ENCODE peak calls at places on chromosomes 7 and 10, in eight cellular contexts. One of them, this sample, is unnamed.
A peak's percentile ranks its signal among the peaks of the same experiment; 100 is the strongest.

GRCh38 chr10:114822771-114823463 is 1.3 kb downstream of the FHIP2A start:
- DNase-seq in progenitor cell of endocrine pancreas: no peak
- DNase-seq in naive thymus-derived CD8-positive, alpha-beta T cell: no peak
- DNase-seq in epithelial cell of esophagus: peak; percentile 83
- DNase-seq in activated naive CD4-positive, alpha-beta T cell treated with anti-CD3 and anti-CD28 coated beads, Interleukin-2, amount 10 ng/mL, durations not matched to agents 7 days and 5 days: no peak
- DNase-seq in Calu3: no peak
- DNase-seq in nephron progenitor cell: no peak
- DNase-seq in foreskin fibroblast: no peak
- DNase-seq in this sample: no peak

GRCh38 chr10:31912289-31912688 is 16.3 kb downstream of the ARHGAP12 start:
- DNase-seq in progenitor cell of endocrine pancreas: no peak
- DNase-seq in naive thymus-derived CD8-positive, alpha-beta T cell: no peak
- DNase-seq in epithelial cell of esophagus: peak; percentile 62
- DNase-seq in activated naive CD4-positive, alpha-beta T cell treated with anti-CD3 and anti-CD28 coated beads, Interleukin-2, amount 10 ng/mL, durations not matched to agents 7 days and 5 days: no peak
- DNase-seq in Calu3: no peak
- DNase-seq in nephron progenitor cell: no peak
- DNase-seq in foreskin fibroblast: no peak
- DNase-seq in this sample: no peak

GRCh38 chr10:19204239-19204917 is 155.8 kb downstream of the MALRD1 start:
- DNase-seq in progenitor cell of endocrine pancreas: no peak
- DNase-seq in naive thymus-derived CD8-positive, alpha-beta T cell: no peak
- DNase-seq in epithelial cell of esophagus: no peak
- DNase-seq in activated naive CD4-positive, alpha-beta T cell treated with anti-CD3 and anti-CD28 coated beads, Interleukin-2, amount 10 ng/mL, durations not matched to agents 7 days and 5 days: no peak
- DNase-seq in Calu3: no peak
- DNase-seq in nephron progenitor cell: no peak
- DNase-seq in foreskin fibroblast: no peak
- DNase-seq in this sample: no peak

GRCh38 chr7:24283900-24284698 is at the start of gene NPY:
- DNase-seq in progenitor cell of endocrine pancreas: no peak
- DNase-seq in naive thymus-derived CD8-positive, alpha-beta T cell: no peak
- DNase-seq in epithelial cell of esophagus: no peak
- DNase-seq in activated naive CD4-positive, alpha-beta T cell treated with anti-CD3 and anti-CD28 coated beads, Interleukin-2, amount 10 ng/mL, durations not matched to agents 7 days and 5 days: peak; percentile 35
- DNase-seq in Calu3: no peak
- DNase-seq in nephron progenitor cell: peak; percentile 48
- DNase-seq in foreskin fibroblast: no peak
- DNase-seq in this sample: peak; percentile 23

GRCh38 chr7:252981-253380 is 37.0 kb upstream of the FOXL3 start:
- DNase-seq in progenitor cell of endocrine pancreas: no peak
- DNase-seq in naive thymus-derived CD8-positive, alpha-beta T cell: no peak
- DNase-seq in epithelial cell of esophagus: no peak
- DNase-seq in activated naive CD4-positive, alpha-beta T cell treated with anti-CD3 and anti-CD28 coated beads, Interleukin-2, amount 10 ng/mL, durations not matched to agents 7 days and 5 days: no peak
- DNase-seq in Calu3: no peak
- DNase-seq in nephron progenitor cell: no peak
- DNase-seq in foreskin fibroblast: no peak
- DNase-seq in this sample: no peak

GRCh38 chr10:47415520-47416304 is 31.6 kb upstream of the ZNF488 start:
- DNase-seq in progenitor cell of endocrine pancreas: no peak
- DNase-seq in naive thymus-derived CD8-positive, alpha-beta T cell: no peak
- DNase-seq in epithelial cell of esophagus: no peak
- DNase-seq in activated naive CD4-positive, alpha-beta T cell treated with anti-CD3 and anti-CD28 coated beads, Interleukin-2, amount 10 ng/mL, durations not matched to agents 7 days and 5 days: no peak
- DNase-seq in Calu3: no peak
- DNase-seq in nephron progenitor cell: no peak
- DNase-seq in foreskin fibroblast: no peak
- DNase-seq in this sample: no peak

GRCh38 chr10:121043124-121043849 is 192.1 kb downstream of the WDR11 start:
- DNase-seq in progenitor cell of endocrine pancreas: no peak
- DNase-seq in naive thymus-derived CD8-positive, alpha-beta T cell: no peak
- DNase-seq in epithelial cell of esophagus: no peak
- DNase-seq in activated naive CD4-positive, alpha-beta T cell treated with anti-CD3 and anti-CD28 coated beads, Interleukin-2, amount 10 ng/mL, durations not matched to agents 7 days and 5 days: no peak
- DNase-seq in Calu3: peak; percentile 18
- DNase-seq in nephron progenitor cell: no peak
- DNase-seq in foreskin fibroblast: no peak
- DNase-seq in this sample: no peak

GRCh38 chr7:140564643-140565042 is 76.0 kb downstream of the DENND2A start:
- DNase-seq in progenitor cell of endocrine pancreas: no peak
- DNase-seq in naive thymus-derived CD8-positive, alpha-beta T cell: no peak
- DNase-seq in epithelial cell of esophagus: peak; percentile 98
- DNase-seq in activated naive CD4-positive, alpha-beta T cell treated with anti-CD3 and anti-CD28 coated beads, Interleukin-2, amount 10 ng/mL, durations not matched to agents 7 days and 5 days: no peak
- DNase-seq in Calu3: peak; percentile 45
- DNase-seq in nephron progenitor cell: peak; percentile 21
- DNase-seq in foreskin fibroblast: no peak
- DNase-seq in this sample: no peak

GRCh38 chr7:101743241-101743994 is 74.0 kb upstream of the CUX1 start:
- DNase-seq in progenitor cell of endocrine pancreas: peak; percentile 29
- DNase-seq in naive thymus-derived CD8-positive, alpha-beta T cell: peak; percentile 52
- DNase-seq in epithelial cell of esophagus: peak; percentile 82
- DNase-seq in activated naive CD4-positive, alpha-beta T cell treated with anti-CD3 and anti-CD28 coated beads, Interleukin-2, amount 10 ng/mL, durations not matched to agents 7 days and 5 days: peak; percentile 84
- DNase-seq in Calu3: peak; percentile 40
- DNase-seq in nephron progenitor cell: peak; percentile 83
- DNase-seq in foreskin fibroblast: peak; percentile 49
- DNase-seq in this sample: peak; percentile 56

GRCh38 chr7:149748223-149748874 is 25.0 kb downstream of the ZNF467 start:
- DNase-seq in progenitor cell of endocrine pancreas: no peak
- DNase-seq in naive thymus-derived CD8-positive, alpha-beta T cell: no peak
- DNase-seq in epithelial cell of esophagus: no peak
- DNase-seq in activated naive CD4-positive, alpha-beta T cell treated with anti-CD3 and anti-CD28 coated beads, Interleukin-2, amount 10 ng/mL, durations not matched to agents 7 days and 5 days: no peak
- DNase-seq in Calu3: no peak
- DNase-seq in nephron progenitor cell: no peak
- DNase-seq in foreskin fibroblast: no peak
- DNase-seq in this sample: no peak

GRCh38 chr10:101292194-101293006 is 61.6 kb upstream of the BTRC start:
- DNase-seq in progenitor cell of endocrine pancreas: no peak
- DNase-seq in naive thymus-derived CD8-positive, alpha-beta T cell: no peak
- DNase-seq in epithelial cell of esophagus: no peak
- DNase-seq in activated naive CD4-positive, alpha-beta T cell treated with anti-CD3 and anti-CD28 coated beads, Interleukin-2, amount 10 ng/mL, durations not matched to agents 7 days and 5 days: no peak
- DNase-seq in Calu3: no peak
- DNase-seq in nephron progenitor cell: peak; percentile 61
- DNase-seq in foreskin fibroblast: no peak
- DNase-seq in this sample: peak; percentile 29

GRCh38 chr10:63977329-63977923 is 456.2 kb downstream of the REEP3 start:
- DNase-seq in progenitor cell of endocrine pancreas: peak; percentile 29
- DNase-seq in naive thymus-derived CD8-positive, alpha-beta T cell: no peak
- DNase-seq in epithelial cell of esophagus: peak; percentile 61
- DNase-seq in activated naive CD4-positive, alpha-beta T cell treated with anti-CD3 and anti-CD28 coated beads, Interleukin-2, amount 10 ng/mL, durations not matched to agents 7 days and 5 days: peak; percentile 42
- DNase-seq in Calu3: peak; percentile 66
- DNase-seq in nephron progenitor cell: peak; percentile 39
- DNase-seq in foreskin fibroblast: no peak
- DNase-seq in this sample: peak; percentile 60

GRCh38 chr10:104642001-104642270 is 846 bp downstream of the SORCS3 start:
- DNase-seq in progenitor cell of endocrine pancreas: no peak
- DNase-seq in naive thymus-derived CD8-positive, alpha-beta T cell: no peak
- DNase-seq in epithelial cell of esophagus: no peak
- DNase-seq in activated naive CD4-positive, alpha-beta T cell treated with anti-CD3 and anti-CD28 coated beads, Interleukin-2, amount 10 ng/mL, durations not matched to agents 7 days and 5 days: no peak
- DNase-seq in Calu3: no peak
- DNase-seq in nephron progenitor cell: peak; percentile 21
- DNase-seq in foreskin fibroblast: no peak
- DNase-seq in this sample: no peak

GRCh38 chr10:70952446-70952845 is 64.1 kb upstream of the PCBD1 start:
- DNase-seq in progenitor cell of endocrine pancreas: no peak
- DNase-seq in naive thymus-derived CD8-positive, alpha-beta T cell: no peak
- DNase-seq in epithelial cell of esophagus: no peak
- DNase-seq in activated naive CD4-positive, alpha-beta T cell treated with anti-CD3 and anti-CD28 coated beads, Interleukin-2, amount 10 ng/mL, durations not matched to agents 7 days and 5 days: no peak
- DNase-seq in Calu3: no peak
- DNase-seq in nephron progenitor cell: no peak
- DNase-seq in foreskin fibroblast: no peak
- DNase-seq in this sample: no peak

GRCh38 chr10:89744021-89744420 is 42.6 kb downstream of the KIF20B start:
- DNase-seq in progenitor cell of endocrine pancreas: no peak
- DNase-seq in naive thymus-derived CD8-positive, alpha-beta T cell: no peak
- DNase-seq in epithelial cell of esophagus: peak; percentile 14
- DNase-seq in activated naive CD4-positive, alpha-beta T cell treated with anti-CD3 and anti-CD28 coated beads, Interleukin-2, amount 10 ng/mL, durations not matched to agents 7 days and 5 days: no peak
- DNase-seq in Calu3: no peak
- DNase-seq in nephron progenitor cell: no peak
- DNase-seq in foreskin fibroblast: peak; percentile 10
- DNase-seq in this sample: no peak

GRCh38 chr7:18753972-18754610 is 258.5 kb downstream of the HDAC9 start:
- DNase-seq in progenitor cell of endocrine pancreas: no peak
- DNase-seq in naive thymus-derived CD8-positive, alpha-beta T cell: no peak
- DNase-seq in epithelial cell of esophagus: no peak
- DNase-seq in activated naive CD4-positive, alpha-beta T cell treated with anti-CD3 and anti-CD28 coated beads, Interleukin-2, amount 10 ng/mL, durations not matched to agents 7 days and 5 days: no peak
- DNase-seq in Calu3: no peak
- DNase-seq in nephron progenitor cell: no peak
- DNase-seq in foreskin fibroblast: peak; percentile 86
- DNase-seq in this sample: no peak

GRCh38 chr10:14184841-14185500 is 145.8 kb downstream of the FRMD4A start:
- DNase-seq in progenitor cell of endocrine pancreas: no peak
- DNase-seq in naive thymus-derived CD8-positive, alpha-beta T cell: peak; percentile 10
- DNase-seq in epithelial cell of esophagus: peak; percentile 91
- DNase-seq in activated naive CD4-positive, alpha-beta T cell treated with anti-CD3 and anti-CD28 coated beads, Interleukin-2, amount 10 ng/mL, durations not matched to agents 7 days and 5 days: peak; percentile 74
- DNase-seq in Calu3: no peak
- DNase-seq in nephron progenitor cell: no peak
- DNase-seq in foreskin fibroblast: no peak
- DNase-seq in this sample: no peak

This sample was measured in endothelial cell.